ENCODE peak calls at places on chromosomes 3 and 15, in six cellular contexts. C, A, R, H, W and G are unnamed samples.

GRCh38 chr3:11477286-11477935 is 166.3 kb downstream of the VGLL4 start:
- DNase-seq in C (peak), A (no peak), R (peak), H (no peak), W (peak), G (peak)

GRCh38 chr15:41536866-41537265 is 7.2 kb downstream of the RPAP1 start:
- DNase-seq in C (no peak), A (no peak), R (no peak), H (no peak), W (no peak), G (no peak)

GRCh38 chr15:70210538-70210937 is 112.8 kb upstream of the TLE3 start:
- DNase-seq in C (peak), A (no peak), R (no peak), H (no peak), W (no peak), G (no peak)

GRCh38 chr3:193836918-193837317 is 243.9 kb downstream of the OPA1 start:
- DNase-seq in C (no peak), A (no peak), R (no peak), H (no peak), W (no peak), G (no peak)

GRCh38 chr3:195094211-195094921 is 176.6 kb downstream of the XXYLT1 start:
- DNase-seq in C (peak), A (no peak), R (peak), H (no peak), W (no peak), G (no peak)

GRCh38 chr3:79032686-79033318 is 735.0 kb downstream of the ROBO1 start:
- DNase-seq in C (peak), A (peak), R (peak), H (no peak), W (peak), G (peak)

GRCh38 chr3:43034200-43034599 is 55.1 kb downstream of the GASK1A start:
- DNase-seq in C (no peak), A (no peak), R (no peak), H (no peak), W (no peak), G (no peak)

GRCh38 chr3:11206316-11206715 is 52.0 kb downstream of the HRH1 start:
- DNase-seq in C (no peak), A (no peak), R (no peak), H (no peak), W (no peak), G (peak)

GRCh38 chr3:154229217-154229590 is 95.1 kb downstream of the DHX36 start:
- DNase-seq in C (no peak), A (no peak), R (no peak), H (no peak), W (peak), G (peak)

GRCh38 chr3:13174011-13174802 is 101.0 kb upstream of the IQSEC1 start:
- DNase-seq in C (no peak), A (no peak), R (no peak), H (no peak), W (no peak), G (no peak)

GRCh38 chr3:66297917-66298316 is 77.1 kb downstream of the SLC25A26 start:
- DNase-seq in C (no peak), A (no peak), R (no peak), H (no peak), W (peak), G (peak)

GRCh38 chr15:72199721-72200212 is 2.2 kb upstream of the GRAMD2A start:
- DNase-seq in C (peak), A (peak), R (peak), H (peak), W (peak), G (peak)

GRCh38 chr3:66816110-66816761 is 181.9 kb upstream of the KBTBD8 start:
- DNase-seq in C (peak), A (peak), R (peak), H (no peak), W (peak), G (peak)

GRCh38 chr15:50997371-50998051 is 89.0 kb downstream of the AP4E1 start:
- DNase-seq in C (no peak), A (no peak), R (no peak), H (no peak), W (no peak), G (no peak)

GRCh38 chr3:46284981-46285683 is 42.9 kb downstream of the CCR3 start:
- DNase-seq in C (no peak), A (no peak), R (no peak), H (no peak), W (no peak), G (no peak)

GRCh38 chr3:13301295-13301987 is 118.7 kb downstream of the NUP210 start:
- DNase-seq in C (peak), A (peak), R (peak), H (no peak), W (peak), G (peak)

GRCh38 chr3:38004415-38005075 is 14.0 kb downstream of the VILL start:
- DNase-seq in C (peak), A (peak), R (peak), H (peak), W (peak), G (peak)

GRCh38 chr15:62835351-62835750 is 207.2 kb upstream of the TPM1 start:
- DNase-seq in C (no peak), A (no peak), R (no peak), H (no peak), W (peak), G (no peak)

GRCh38 chr15:61146643-61147230 is 82.4 kb downstream of the RORA start:
- DNase-seq in C (peak), A (no peak), R (no peak), H (no peak), W (no peak), G (no peak)

GRCh38 chr3:69948246-69948862 is 51.2 kb upstream of the SAMMSON start:
- DNase-seq in C (peak), A (peak), R (peak), H (no peak), W (peak), G (peak)

GRCh38 chr3:192818126-192818525 is 90.8 kb upstream of the FGF12 start:
- DNase-seq in C (no peak), A (no peak), R (no peak), H (no peak), W (no peak), G (peak)

GRCh38 chr3:126101521-126101982 is 17.6 kb upstream of the SLC41A3 start:
- DNase-seq in C (no peak), A (no peak), R (no peak), H (no peak), W (no peak), G (no peak)

GRCh38 chr3:38153221-38153620 is 12.1 kb upstream of the OXSR1 start:
- DNase-seq in C (no peak), A (no peak), R (no peak), H (no peak), W (no peak), G (no peak)

GRCh38 chr3:30354972-30355371 is 251.4 kb upstream of the TGFBR2 start:
- DNase-seq in C (no peak), A (no peak), R (no peak), H (no peak), W (peak), G (no peak)

GRCh38 chr3:26058774-26059455 is 269.0 kb downstream of the OXSM start:
- DNase-seq in C (no peak), A (no peak), R (no peak), H (no peak), W (no peak), G (no peak)

GRCh38 chr3:49529567-49529966 is 24.7 kb upstream of the BSN start:
- DNase-seq in C (no peak), A (no peak), R (no peak), H (no peak), W (no peak), G (no peak)

GRCh38 chr3:34260266-34260990 is 462.0 kb downstream of the PDCD6IP start:
- DNase-seq in C (peak), A (peak), R (peak), H (no peak), W (peak), G (peak)